ENCODE peak calls at places on chromosomes 5 and 9, in nine cellular contexts. S, H, L, J, N, V, R, W and Z are unnamed samples.

GRCh38 chr5:10761842-10762165 is 770 bp upstream of the DAP start:
- DNase-seq in S (no peak), R (no peak), V (no peak), W (no peak), N (no peak), J (no peak), H (no peak), L (no peak), Z (no peak)

GRCh38 chr9:35277649-35278359 is 116.0 kb downstream of the UNC13B start:
- DNase-seq in L (no peak), H (no peak), W (no peak), J (no peak), S (no peak), R (no peak), N (no peak), V (no peak), Z (no peak)

GRCh38 chr5:172683696-172684464 is 42.8 kb downstream of the NEURL1B start:
- DNase-seq in L (no peak), S (no peak), J (peak; percentile 80), N (no peak), R (no peak), H (no peak), W (no peak), V (peak; percentile 67), Z (no peak)

GRCh38 chr9:124263800-124264426 is 6.2 kb downstream of the NEK6 start:
- DNase-seq in S (peak; percentile 72), W (no peak), N (peak; percentile 55), J (no peak), H (no peak), R (no peak), L (peak; percentile 74), V (no peak), Z (no peak)

GRCh38 chr9:124149992-124150391 is 107.8 kb upstream of the NEK6 start:
- DNase-seq in H (no peak), V (peak; percentile 65), S (no peak), W (no peak), J (no peak), N (no peak), L (no peak), R (no peak), Z (no peak)

GRCh38 chr9:123121457-123121856 is 88.0 kb downstream of the GPR21 start:
- DNase-seq in N (no peak), V (no peak), L (no peak), H (no peak), S (no peak), J (no peak), R (no peak), W (no peak), Z (no peak)

GRCh38 chr5:157215826-157216167 is 35.2 kb downstream of the ITK start:
- DNase-seq in L (no peak), J (no peak), R (no peak), H (no peak), S (no peak), V (no peak), N (no peak), W (no peak), Z (no peak)

GRCh38 chr5:20276061-20276958 is 288.3 kb upstream of the CDH18 start:
- DNase-seq in R (peak; percentile 65), N (no peak), H (no peak), W (no peak), L (no peak), S (no peak), J (no peak), V (no peak), Z (no peak)

GRCh38 chr5:138832218-138832617 is 42.9 kb downstream of the LRRTM2 start:
- DNase-seq in V (no peak), R (no peak), S (no peak), H (no peak), W (no peak), J (no peak), L (no peak), N (no peak), Z (no peak)

GRCh38 chr5:106521701-106522100 is 1149.0 kb downstream of the EFNA5 start:
- DNase-seq in L (no peak), H (no peak), S (no peak), V (no peak), R (peak; percentile 4), W (no peak), N (no peak), J (no peak), Z (no peak)

GRCh38 chr5:2740051-2740848 is 11.2 kb downstream of the IRX2 start:
- DNase-seq in W (no peak), L (no peak), H (no peak), N (no peak), J (no peak), S (no peak), R (no peak), V (peak; percentile 63), Z (peak; percentile 77)

GRCh38 chr9:92846662-92847145 is 31.1 kb downstream of the ZNF484 start:
- DNase-seq in S (no peak), W (no peak), R (no peak), V (no peak), L (no peak), J (no peak), N (no peak), H (no peak), Z (no peak)
- H3K9me3 ChIP-seq in S (peaks cover 23% of the 10 kb centered on the region), W (peaks cover 44% of the 10 kb centered on the region), R (peaks cover 93% of the 10 kb centered on the region), V (peaks cover 38% of the 10 kb centered on the region), L (peaks cover 16% of the 10 kb centered on the region), J (peaks cover 21% of the 10 kb centered on the region), N (no peaks in the 10 kb centered on the region), H (peaks cover 100% of the 10 kb centered on the region), Z (peaks cover 89% of the 10 kb centered on the region)

GRCh38 chr5:140042551-140043507 is at the start of gene NRG2:
- DNase-seq in V (peak; percentile 92), H (peak; percentile 81), J (peak; percentile 84), W (peak; percentile 59), R (peak; percentile 89), L (peak; percentile 67), N (peak; percentile 86), S (peak; percentile 62), Z (peak; percentile 43)
- TF ChIP-seq CTCF in V (peak; percentile 57), H (peak; percentile 71), J (peak; percentile 32), W (peak; percentile 67), R (peak; percentile 58), L (peak; percentile 19), N (no peak), S (peak; percentile 25), Z (peak; percentile 27)

DNA sequence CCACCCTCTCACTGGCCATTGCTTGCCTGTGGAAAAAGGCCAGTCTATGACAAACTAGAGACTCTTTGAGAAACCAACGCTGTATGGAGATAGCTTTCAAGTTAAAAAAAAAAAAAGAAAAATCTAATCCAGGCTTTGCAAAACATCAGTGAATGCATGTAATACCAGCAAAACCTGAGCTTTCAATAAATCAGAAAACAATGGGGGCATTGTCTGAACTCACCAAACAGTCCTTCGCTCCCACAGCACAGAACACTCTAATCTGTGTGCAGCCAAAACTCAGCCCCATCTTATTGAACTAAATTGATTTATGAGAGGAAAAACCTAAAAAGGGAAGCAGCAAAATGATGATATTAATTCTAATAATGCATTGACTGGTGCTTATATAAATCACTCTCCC is 547.1 kb downstream of the CCDC171 start:
- DNase-seq in N (no peak), S (no peak), W (no peak), J (no peak), V (no peak), H (no peak), L (no peak), R (no peak), Z (no peak)
- H3K4me1 ChIP-seq in N (peaks cover 8% of the 10 kb centered on the region), S (no peaks in the 10 kb centered on the region), W (no peaks in the 10 kb centered on the region), J (peaks cover 4% of the 10 kb centered on the region), V (peaks cover 37% of the 10 kb centered on the region), H (peaks cover 16% of the 10 kb centered on the region), L (no peaks in the 10 kb centered on the region), R (no peaks in the 10 kb centered on the region), Z (no peaks in the 10 kb centered on the region)

GRCh38 chr5:150895431-150896428 is 9.1 kb downstream of the ZNF300 start:
- DNase-seq in J (no peak), W (no peak), S (no peak), V (no peak), R (no peak), N (no peak), L (no peak), H (no peak), Z (no peak)
- H3K9me3 ChIP-seq in J (peaks cover 81% of the 10 kb centered on the region), W (peaks cover 50% of the 10 kb centered on the region), S (peaks cover 38% of the 10 kb centered on the region), V (peaks cover 73% of the 10 kb centered on the region), R (peaks cover 85% of the 10 kb centered on the region), N (peaks cover 6% of the 10 kb centered on the region), L (peaks cover 14% of the 10 kb centered on the region), H (peaks cover 100% of the 10 kb centered on the region), Z (peaks cover 100% of the 10 kb centered on the region)

GRCh38 chr5:148005788-148006520 is 57.8 kb upstream of the SPINK5 start:
- DNase-seq in H (no peak), S (no peak), R (no peak), J (no peak), N (no peak), W (peak; percentile 8), L (no peak), V (peak; percentile 60), Z (no peak)
- TF ChIP-seq CTCF in H (no peak), S (no peak), R (no peak), J (no peak), N (no peak), W (peak; percentile 69), L (no peak), V (peak; percentile 54), Z (no peak)

DNA sequence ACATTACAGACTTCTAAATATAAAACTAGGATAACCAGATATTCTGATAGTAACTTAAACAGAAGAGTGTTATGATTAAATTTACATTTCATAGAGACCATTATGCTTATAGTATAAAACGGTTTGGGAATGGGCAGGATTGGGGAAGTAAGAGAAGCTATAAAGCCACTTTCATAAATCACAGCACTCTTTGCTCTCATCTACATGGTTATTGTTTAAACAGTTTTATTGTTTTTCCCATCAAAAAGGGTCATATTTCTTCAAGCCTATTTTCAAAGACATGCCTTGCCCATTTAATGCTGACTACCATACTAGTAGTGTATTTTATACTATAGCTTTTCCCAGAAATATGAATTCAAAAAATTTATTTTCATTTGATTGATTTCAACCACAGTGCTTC is 9.1 kb downstream of the ZFR start:
- DNase-seq in J (no peak), S (no peak), L (no peak), V (no peak), N (no peak), W (no peak), R (no peak), H (no peak), Z (no peak)
- H3K4me1 ChIP-seq in J (no peaks in the 10 kb centered on the region), S (no peaks in the 10 kb centered on the region), L (peaks cover 4% of the 10 kb centered on the region), V (no peaks in the 10 kb centered on the region), N (peaks cover 19% of the 10 kb centered on the region), W (no peaks in the 10 kb centered on the region), R (peaks cover 9% of the 10 kb centered on the region), H (peaks cover 50% of the 10 kb centered on the region), Z (peaks cover 57% of the 10 kb centered on the region)

GRCh38 chr9:113890693-113891092 is 14.6 kb downstream of the ZNF618 start:
- DNase-seq in W (no peak), S (no peak), N (no peak), L (no peak), H (no peak), J (no peak), R (no peak), V (no peak), Z (no peak)
- H3K9me3 ChIP-seq in W (no peaks in the 10 kb centered on the region), S (no peaks in the 10 kb centered on the region), N (no peaks in the 10 kb centered on the region), L (no peaks in the 10 kb centered on the region), H (peaks cover 10% of the 10 kb centered on the region), J (no peaks in the 10 kb centered on the region), R (peaks cover 17% of the 10 kb centered on the region), V (peaks cover 12% of the 10 kb centered on the region), Z (no peaks in the 10 kb centered on the region)